ENCODE peak calls at places on chromosomes 3 and 15, in nine cellular contexts. One of them, this sample, is unnamed. For H3K4me1 and H3K36me3, the result is how much of the 10 kb centered on the place peaks cover.

GRCh38 chr3:50611464-50612233 is at the start of gene CISH:
- DNase-seq in uterus: peak
- DNase-seq in Panc1: no peak
- DNase-seq in OCI-LY7: peak
- DNase-seq in aorta: peak
- DNase-seq in transverse colon: peak
- DNase-seq in heart right ventricle: peak
- DNase-seq in pancreas: peak
- DNase-seq in trophoblast cell: peak
- DNase-seq in this sample: peak

GRCh38 chr3:22371036-22371435 is 620.0 kb upstream of the ZNF385D start:
- DNase-seq in OCI-LY7: no peak
- DNase-seq in trophoblast cell: no peak
- DNase-seq in transverse colon: no peak
- DNase-seq in Panc1: no peak
- DNase-seq in uterus: no peak
- DNase-seq in aorta: no peak
- DNase-seq in pancreas: no peak
- DNase-seq in heart right ventricle: no peak
- DNase-seq in this sample: no peak

GRCh38 chr15:69857246-69857645 is 240.5 kb downstream of the TLE3 start:
- DNase-seq in heart right ventricle: no peak
- DNase-seq in aorta: no peak
- DNase-seq in Panc1: no peak
- DNase-seq in OCI-LY7: peak
- DNase-seq in pancreas: no peak
- DNase-seq in uterus: no peak
- DNase-seq in transverse colon: no peak
- DNase-seq in trophoblast cell: no peak
- DNase-seq in this sample: no peak

GRCh38 chr15:80929225-80929624 is 60.4 kb downstream of the MESD start:
- DNase-seq in trophoblast cell: peak
- DNase-seq in OCI-LY7: no peak
- DNase-seq in pancreas: no peak
- DNase-seq in aorta: no peak
- DNase-seq in Panc1: no peak
- DNase-seq in uterus: no peak
- DNase-seq in heart right ventricle: no peak
- DNase-seq in transverse colon: no peak
- DNase-seq in this sample: no peak

GRCh38 chr3:176430244-176430893 is 766.9 kb downstream of the TBL1XR1 start:
- DNase-seq in OCI-LY7: peak
- DNase-seq in uterus: no peak
- DNase-seq in transverse colon: no peak
- DNase-seq in pancreas: no peak
- DNase-seq in heart right ventricle: no peak
- DNase-seq in aorta: no peak
- DNase-seq in Panc1: no peak
- DNase-seq in trophoblast cell: no peak
- DNase-seq in this sample: no peak

GRCh38 chr15:69663441-69663840 is 210.8 kb downstream of the RPLP1 start:
- DNase-seq in pancreas: no peak
- DNase-seq in transverse colon: no peak
- DNase-seq in trophoblast cell: no peak
- DNase-seq in Panc1: no peak
- DNase-seq in uterus: no peak
- DNase-seq in heart right ventricle: no peak
- DNase-seq in aorta: no peak
- DNase-seq in OCI-LY7: no peak
- DNase-seq in this sample: no peak

GRCh38 chr15:82122754-82123400 is 77.1 kb upstream of the MEX3B start:
- DNase-seq in heart right ventricle: no peak
- DNase-seq in pancreas: no peak
- DNase-seq in trophoblast cell: no peak
- DNase-seq in OCI-LY7: no peak
- DNase-seq in uterus: peak
- DNase-seq in Panc1: peak
- DNase-seq in aorta: peak
- DNase-seq in transverse colon: no peak
- DNase-seq in this sample: no peak

GRCh38 chr3:124587053-124587408 is 143.2 kb upstream of the UMPS start:
- DNase-seq in trophoblast cell: peak
- DNase-seq in Panc1: no peak
- DNase-seq in OCI-LY7: no peak
- DNase-seq in transverse colon: no peak
- DNase-seq in pancreas: no peak
- DNase-seq in heart right ventricle: no peak
- DNase-seq in uterus: no peak
- DNase-seq in aorta: no peak
- DNase-seq in this sample: no peak

GRCh38 chr3:37820213-37820612 is 41.5 kb upstream of the CTDSPL start:
- DNase-seq in transverse colon: no peak
- DNase-seq in OCI-LY7: no peak
- DNase-seq in Panc1: no peak
- DNase-seq in uterus: no peak
- DNase-seq in pancreas: no peak
- DNase-seq in heart right ventricle: no peak
- DNase-seq in trophoblast cell: no peak
- DNase-seq in aorta: no peak
- DNase-seq in this sample: no peak

GRCh38 chr3:37824954-37825328 is 36.7 kb upstream of the CTDSPL start:
- DNase-seq in uterus: no peak
- DNase-seq in Panc1: no peak
- DNase-seq in trophoblast cell: no peak
- DNase-seq in transverse colon: no peak
- DNase-seq in pancreas: no peak
- DNase-seq in OCI-LY7: no peak
- DNase-seq in heart right ventricle: no peak
- DNase-seq in aorta: no peak
- DNase-seq in this sample: no peak

GRCh38 chr3:37824090-37824953 is 37.4 kb upstream of the CTDSPL start:
- DNase-seq in heart right ventricle: no peak
- DNase-seq in uterus: no peak
- DNase-seq in trophoblast cell: no peak
- DNase-seq in transverse colon: no peak
- DNase-seq in aorta: no peak
- DNase-seq in Panc1: no peak
- DNase-seq in OCI-LY7: no peak
- DNase-seq in pancreas: no peak
- DNase-seq in this sample: no peak

GRCh38 chr3:37825744-37826143 is 35.9 kb upstream of the CTDSPL start:
- DNase-seq in heart right ventricle: no peak
- DNase-seq in transverse colon: no peak
- DNase-seq in Panc1: no peak
- DNase-seq in aorta: no peak
- DNase-seq in OCI-LY7: no peak
- DNase-seq in uterus: no peak
- DNase-seq in pancreas: no peak
- DNase-seq in trophoblast cell: no peak
- DNase-seq in this sample: no peak

DNA sequence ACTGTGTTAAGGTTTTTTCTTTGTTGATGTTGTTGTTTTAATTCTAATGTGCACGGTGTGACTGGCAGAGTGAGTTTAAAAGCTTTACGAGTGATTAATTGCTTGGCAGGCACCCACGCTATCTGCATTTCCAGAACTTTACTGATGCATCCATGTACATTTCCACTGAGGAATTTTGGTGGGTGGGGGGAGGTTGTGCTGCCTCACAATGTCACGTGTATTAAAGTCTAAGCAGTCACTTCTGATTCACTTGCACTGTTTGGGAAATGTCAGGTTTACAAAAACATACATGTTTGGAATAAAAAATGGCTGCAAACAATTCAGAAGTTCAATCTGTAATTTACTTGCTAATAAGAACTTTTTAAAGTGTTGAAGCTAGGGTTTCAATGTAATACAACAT is 38.5 kb upstream of the CTDSPL start:
- DNase-seq in uterus: no peak
- DNase-seq in trophoblast cell: no peak
- DNase-seq in OCI-LY7: no peak
- DNase-seq in Panc1: no peak
- DNase-seq in aorta: no peak
- DNase-seq in heart right ventricle: no peak
- DNase-seq in pancreas: no peak
- DNase-seq in transverse colon: no peak
- DNase-seq in this sample: no peak
- H3K27ac ChIP-seq in uterus: no peak
- H3K27ac ChIP-seq in trophoblast cell: no peak
- H3K27ac ChIP-seq in OCI-LY7: no peak
- H3K27ac ChIP-seq in Panc1: no peak
- H3K27ac ChIP-seq in aorta: no peak
- H3K27ac ChIP-seq in heart right ventricle: no peak
- H3K27ac ChIP-seq in pancreas: no peak
- H3K27ac ChIP-seq in transverse colon: no peak
- H3K27ac ChIP-seq in this sample: no peak

GRCh38 chr15:64845183-64845611 is 3.5 kb downstream of the PLEKHO2 start:
- DNase-seq in transverse colon: peak
- DNase-seq in aorta: peak
- DNase-seq in Panc1: no peak
- DNase-seq in OCI-LY7: peak
- DNase-seq in heart right ventricle: peak
- DNase-seq in pancreas: no peak
- DNase-seq in trophoblast cell: no peak
- DNase-seq in uterus: no peak
- DNase-seq in this sample: no peak

GRCh38 chr15:64843996-64844395 is 2.3 kb downstream of the PLEKHO2 start:
- DNase-seq in transverse colon: no peak
- DNase-seq in OCI-LY7: no peak
- DNase-seq in uterus: no peak
- DNase-seq in heart right ventricle: no peak
- DNase-seq in pancreas: no peak
- DNase-seq in aorta: no peak
- DNase-seq in trophoblast cell: no peak
- DNase-seq in Panc1: no peak
- DNase-seq in this sample: no peak

GRCh38 chr15:64842986-64843561 is 1.4 kb downstream of the PLEKHO2 start:
- DNase-seq in aorta: peak
- DNase-seq in heart right ventricle: peak
- DNase-seq in uterus: peak
- DNase-seq in OCI-LY7: peak
- DNase-seq in Panc1: no peak
- DNase-seq in trophoblast cell: peak
- DNase-seq in pancreas: no peak
- DNase-seq in transverse colon: peak
- DNase-seq in this sample: no peak

GRCh38 chr15:64845826-64846225 is 4.1 kb downstream of the PLEKHO2 start:
- DNase-seq in uterus: no peak
- DNase-seq in trophoblast cell: no peak
- DNase-seq in Panc1: no peak
- DNase-seq in pancreas: no peak
- DNase-seq in OCI-LY7: no peak
- DNase-seq in transverse colon: no peak
- DNase-seq in heart right ventricle: no peak
- DNase-seq in aorta: peak
- DNase-seq in this sample: no peak

DNA sequence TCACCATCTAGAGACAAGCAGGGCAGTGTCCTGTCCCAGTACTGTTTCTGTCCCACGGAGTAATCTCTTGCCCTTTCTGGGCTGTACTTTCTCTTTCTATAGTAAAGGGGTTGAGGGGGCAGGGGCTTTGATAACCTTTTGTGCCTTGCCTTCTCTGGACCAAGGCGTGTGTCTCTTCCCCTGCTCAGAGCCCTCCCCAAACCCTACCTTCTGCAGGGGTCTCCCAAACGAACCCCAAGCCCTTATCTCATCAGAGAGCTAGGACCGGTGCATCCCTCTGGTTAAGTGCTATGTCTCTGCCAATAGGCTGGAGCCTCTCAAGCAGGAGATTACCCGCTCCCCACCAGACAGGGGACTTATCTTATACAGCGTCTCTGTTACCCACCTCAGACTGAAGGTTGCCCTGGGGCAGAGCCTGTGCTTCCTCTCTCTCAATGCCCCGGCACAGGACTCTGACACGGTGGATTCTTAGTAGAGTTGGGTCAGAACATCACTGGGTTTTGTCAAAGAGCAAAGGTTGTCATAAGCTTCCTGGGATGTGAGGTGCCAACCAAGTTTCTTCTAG is 2.9 kb downstream of the PLEKHO2 start:
- DNase-seq in Panc1: no peak
- DNase-seq in heart right ventricle: no peak
- DNase-seq in trophoblast cell: no peak
- DNase-seq in pancreas: no peak
- DNase-seq in OCI-LY7: peak
- DNase-seq in aorta: peak
- DNase-seq in uterus: no peak
- DNase-seq in transverse colon: no peak
- DNase-seq in this sample: no peak
- H3K4me1 ChIP-seq in Panc1: under half
- H3K4me1 ChIP-seq in heart right ventricle: under half
- H3K4me1 ChIP-seq in trophoblast cell: under half
- H3K4me1 ChIP-seq in pancreas: under half
- H3K4me1 ChIP-seq in OCI-LY7: half or more
- H3K4me1 ChIP-seq in aorta: under half
- H3K4me1 ChIP-seq in uterus: under half
- H3K4me1 ChIP-seq in transverse colon: under half
- H3K4me1 ChIP-seq in this sample: under half

GRCh38 chr3:122464659-122465058 is 48.8 kb upstream of the WDR5B start:
- DNase-seq in heart right ventricle: no peak
- DNase-seq in trophoblast cell: no peak
- DNase-seq in OCI-LY7: no peak
- DNase-seq in Panc1: no peak
- DNase-seq in uterus: no peak
- DNase-seq in aorta: no peak
- DNase-seq in pancreas: no peak
- DNase-seq in transverse colon: no peak
- DNase-seq in this sample: no peak

GRCh38 chr3:122468896-122469533 is 45.7 kb downstream of the KPNA1 start:
- DNase-seq in aorta: no peak
- DNase-seq in trophoblast cell: no peak
- DNase-seq in heart right ventricle: no peak
- DNase-seq in uterus: no peak
- DNase-seq in OCI-LY7: no peak
- DNase-seq in transverse colon: no peak
- DNase-seq in Panc1: no peak
- DNase-seq in pancreas: no peak
- DNase-seq in this sample: no peak

GRCh38 chr3:122466701-122467240 is 48.0 kb downstream of the KPNA1 start:
- DNase-seq in OCI-LY7: no peak
- DNase-seq in pancreas: no peak
- DNase-seq in aorta: no peak
- DNase-seq in heart right ventricle: no peak
- DNase-seq in transverse colon: no peak
- DNase-seq in uterus: no peak
- DNase-seq in Panc1: no peak
- DNase-seq in trophoblast cell: no peak
- DNase-seq in this sample: no peak

DNA sequence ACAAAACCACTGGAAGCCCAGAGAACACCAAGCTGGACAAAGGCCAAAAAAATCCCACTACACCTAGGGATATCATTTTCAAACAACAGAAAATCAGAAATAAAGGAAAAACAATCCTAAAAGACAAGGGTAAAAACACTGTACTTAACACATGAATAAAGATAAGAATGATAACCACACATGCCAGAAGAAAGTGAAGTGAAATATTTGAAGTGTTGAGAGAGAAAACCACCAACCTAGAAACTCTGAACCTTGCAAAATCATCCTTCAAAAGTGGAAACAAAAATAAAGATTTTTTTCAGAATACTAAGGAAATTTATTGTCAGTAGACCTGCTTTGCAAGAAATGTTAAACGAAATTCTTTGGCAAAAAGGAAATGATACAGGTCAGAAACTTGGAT is 45.1 kb downstream of the KPNA1 start:
- DNase-seq in uterus: no peak
- DNase-seq in pancreas: no peak
- DNase-seq in transverse colon: no peak
- DNase-seq in OCI-LY7: no peak
- DNase-seq in aorta: no peak
- DNase-seq in Panc1: no peak
- DNase-seq in trophoblast cell: no peak
- DNase-seq in heart right ventricle: no peak
- DNase-seq in this sample: no peak
- H3K36me3 ChIP-seq in uterus: under half
- H3K36me3 ChIP-seq in pancreas: under half
- H3K36me3 ChIP-seq in transverse colon: under half
- H3K36me3 ChIP-seq in OCI-LY7: under half
- H3K36me3 ChIP-seq in aorta: under half
- H3K36me3 ChIP-seq in Panc1: under half
- H3K36me3 ChIP-seq in trophoblast cell: under half
- H3K36me3 ChIP-seq in heart right ventricle: under half
- H3K36me3 ChIP-seq in this sample: under half

GRCh38 chr15:67916565-67916964 is 76.7 kb upstream of the RNU6-1 start:
- DNase-seq in Panc1: no peak
- DNase-seq in pancreas: no peak
- DNase-seq in aorta: no peak
- DNase-seq in OCI-LY7: no peak
- DNase-seq in heart right ventricle: no peak
- DNase-seq in trophoblast cell: no peak
- DNase-seq in uterus: no peak
- DNase-seq in transverse colon: no peak
- DNase-seq in this sample: no peak

GRCh38 chr15:67917636-67918035 is 77.8 kb upstream of the RNU6-1 start:
- DNase-seq in Panc1: no peak
- DNase-seq in uterus: no peak
- DNase-seq in transverse colon: no peak
- DNase-seq in OCI-LY7: no peak
- DNase-seq in trophoblast cell: peak
- DNase-seq in heart right ventricle: no peak
- DNase-seq in aorta: no peak
- DNase-seq in pancreas: no peak
- DNase-seq in this sample: no peak

GRCh38 chr15:67918205-67918861 is 78.5 kb upstream of the RNU6-1 start:
- DNase-seq in uterus: no peak
- DNase-seq in pancreas: no peak
- DNase-seq in transverse colon: no peak
- DNase-seq in OCI-LY7: no peak
- DNase-seq in trophoblast cell: no peak
- DNase-seq in aorta: no peak
- DNase-seq in heart right ventricle: no peak
- DNase-seq in Panc1: no peak
- DNase-seq in this sample: no peak

GRCh38 chr15:67916051-67916374 is 76.2 kb upstream of the RNU6-1 start:
- DNase-seq in pancreas: no peak
- DNase-seq in Panc1: no peak
- DNase-seq in OCI-LY7: no peak
- DNase-seq in aorta: no peak
- DNase-seq in heart right ventricle: no peak
- DNase-seq in uterus: no peak
- DNase-seq in transverse colon: no peak
- DNase-seq in trophoblast cell: no peak
- DNase-seq in this sample: no peak

DNA sequence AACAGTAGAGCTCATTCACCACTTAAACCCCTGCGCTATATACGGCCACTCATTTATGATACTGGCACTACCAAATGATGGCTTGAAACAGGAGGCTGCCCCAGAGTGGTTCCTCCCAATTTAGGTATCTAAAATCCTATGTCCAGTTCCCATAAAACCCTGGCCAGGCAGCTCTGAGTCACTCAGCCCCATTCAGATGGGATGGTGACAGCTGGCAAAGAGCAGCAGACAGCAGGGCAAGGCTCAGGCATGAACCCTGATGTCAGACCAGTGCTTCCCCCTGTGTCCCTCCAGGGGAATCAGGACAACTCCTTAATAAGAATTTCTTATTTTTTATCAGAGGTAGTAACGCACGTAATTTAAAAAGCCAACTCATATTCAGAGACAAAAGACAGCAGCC is 77.2 kb upstream of the RNU6-1 start:
- DNase-seq in aorta: peak
- DNase-seq in heart right ventricle: peak
- DNase-seq in uterus: peak
- DNase-seq in OCI-LY7: no peak
- DNase-seq in transverse colon: no peak
- DNase-seq in trophoblast cell: no peak
- DNase-seq in Panc1: no peak
- DNase-seq in pancreas: no peak
- DNase-seq in this sample: no peak
- H3K27ac ChIP-seq in aorta: peak
- H3K27ac ChIP-seq in heart right ventricle: peak
- H3K27ac ChIP-seq in uterus: peak
- H3K27ac ChIP-seq in OCI-LY7: no peak
- H3K27ac ChIP-seq in transverse colon: peak
- H3K27ac ChIP-seq in trophoblast cell: no peak
- H3K27ac ChIP-seq in Panc1: peak
- H3K27ac ChIP-seq in pancreas: peak
- H3K27ac ChIP-seq in this sample: no peak